ENCODE peak calls at places on chromosomes 12 and 14, in five cellular contexts. W is GM04503, P is germinal center, L is T-helper 1 cell, T is fibroblast of the conjunctiva. C is an unnamed sample.

GRCh38 chr12:45615268-45615667 is 114.2 kb upstream of the ARID2 start:
- DNase-seq in W (no peak), P (no peak), T (no peak), L (no peak), C (no peak)

GRCh38 chr14:68512088-68512487 is 280.8 kb downstream of the ZFP36L1 start:
- DNase-seq in L (no peak), T (peak), P (no peak), W (no peak), C (no peak)

GRCh38 chr12:57240926-57241555 is 9.9 kb downstream of the STAC3 start:
- DNase-seq in L (no peak), T (no peak), W (no peak), P (no peak), C (no peak)

GRCh38 chr12:22787557-22787956 is 162.6 kb downstream of the ETNK1 start:
- DNase-seq in L (no peak), W (no peak), P (no peak), T (no peak), C (no peak)

GRCh38 chr12:57518920-57519757 is 1.2 kb downstream of the DDIT3 start:
- DNase-seq in W (no peak), L (no peak), P (peak), T (peak), C (no peak)

GRCh38 chr12:47328831-47329545 is 249.2 kb upstream of the AMIGO2 start:
- DNase-seq in L (no peak), P (no peak), T (no peak), W (no peak), C (no peak)

GRCh38 chr12:19095869-19096480 is 33.6 kb upstream of the PLEKHA5 start:
- DNase-seq in L (no peak), T (no peak), W (no peak), P (no peak), C (no peak)

GRCh38 chr14:39459795-39460478 is 27.7 kb upstream of the FBXO33 start:
- DNase-seq in P (no peak), L (no peak), T (peak), W (no peak), C (no peak)

GRCh38 chr12:50249464-50250229 is 33.7 kb downstream of the LIMA1 start:
- DNase-seq in W (no peak), T (no peak), L (no peak), P (no peak), C (no peak)

GRCh38 chr12:54215990-54216579 is 27.3 kb upstream of the SMUG1 start:
- DNase-seq in T (no peak), W (no peak), L (peak), P (peak), C (peak)

GRCh38 chr14:38122241-38122640 is 85.5 kb upstream of the SSTR1 start:
- DNase-seq in L (no peak), T (no peak), P (no peak), W (no peak), C (no peak)